ENCODE peak calls at places on chromosomes 7 and 10, in eight cellular contexts. X is Peyer's patch, W is mammary epithelial cell, E is heart left ventricle, C is psoas muscle, P is PC-3, M is body of pancreas, G is PC-9. T is an unnamed sample. For H3K4me1, the result is how much of the 10 kb centered on the place peaks cover.

GRCh38 chr7:151518105-151518780 is 1.5 kb downstream of the RHEB start:
- DNase-seq in X (peak), W (peak), P (peak), M (peak), G (peak), E (peak), C (peak), T (no peak)

GRCh38 chr10:91378061-91378460 is 32.1 kb upstream of the HECTD2 start:
- DNase-seq in W (peak), G (no peak), E (no peak), X (no peak), C (no peak), P (peak), M (no peak), T (no peak)

GRCh38 chr10:131790021-131790420 is 110.8 kb upstream of the PPP2R2D start:
- DNase-seq in W (no peak), E (no peak), X (no peak), G (no peak), P (peak), M (no peak), C (no peak), T (no peak)

GRCh38 chr7:131600578-131600977 is 44.1 kb upstream of the PODXL start:
- DNase-seq in P (no peak), M (no peak), E (no peak), G (no peak), W (no peak), X (no peak), C (no peak), T (no peak)

GRCh38 chr7:116954443-116954838 is 1.1 kb downstream of the ST7 start:
- DNase-seq in G (no peak), M (no peak), X (peak), E (no peak), C (no peak), W (no peak), P (no peak), T (no peak)

GRCh38 chr10:64103750-64104149 is 582.5 kb downstream of the REEP3 start:
- DNase-seq in M (no peak), X (no peak), E (no peak), C (no peak), G (no peak), W (no peak), P (peak), T (no peak)

GRCh38 chr10:110083884-110084283 is 76.1 kb downstream of the ADD3 start:
- DNase-seq in C (no peak), X (no peak), W (peak), P (peak), G (no peak), E (no peak), M (no peak), T (no peak)

GRCh38 chr7:26976840-26977239 is 112.5 kb upstream of the SKAP2 start:
- DNase-seq in C (no peak), M (no peak), X (no peak), W (no peak), E (no peak), G (no peak), P (no peak), T (no peak)

GRCh38 chr10:83274088-83274487 is 865.2 kb upstream of the GHITM start:
- DNase-seq in C (no peak), M (no peak), E (no peak), W (peak), P (no peak), X (no peak), G (no peak), T (no peak)

GRCh38 chr10:75751232-75751631 is 319.8 kb downstream of the LRMDA start:
- DNase-seq in X (no peak), E (no peak), P (no peak), M (no peak), C (no peak), W (no peak), G (no peak), T (no peak)

GRCh38 chr7:25564980-25565379 is 336.7 kb upstream of the NPVF start:
- DNase-seq in M (no peak), W (no peak), P (no peak), E (no peak), G (no peak), X (no peak), C (no peak), T (no peak)

GRCh38 chr10:123781956-123782500 is 109.6 kb downstream of the CPXM2 start:
- DNase-seq in W (peak), C (no peak), X (no peak), P (no peak), M (no peak), G (peak), E (no peak), T (no peak)

GRCh38 chr7:33050425-33051318 is 11.9 kb downstream of the NT5C3A start:
- DNase-seq in W (peak), G (no peak), C (no peak), E (no peak), M (peak), P (peak), X (no peak), T (no peak)

GRCh38 chr7:142784096-142784495 is 13.3 kb downstream of the PRSS2 start:
- DNase-seq in E (no peak), P (peak), W (no peak), M (no peak), X (no peak), C (no peak), G (no peak), T (no peak)

GRCh38 chr7:142385528-142386340 is 127.9 kb upstream of the PRSS58 start:
- DNase-seq in M (peak), W (peak), E (peak), X (no peak), G (peak), P (peak), C (no peak), T (no peak)

GRCh38 chr7:154953006-154953684 is 49.8 kb downstream of the PAXIP1 start:
- DNase-seq in W (peak), E (peak), X (peak), M (peak), P (peak), G (peak), C (peak), T (no peak)

GRCh38 chr7:133109816-133110215 is 27.9 kb upstream of the CHCHD3 start:
- DNase-seq in M (no peak), P (no peak), G (no peak), C (no peak), W (peak), E (no peak), X (no peak), T (no peak)

GRCh38 chr7:1053002-1053411 is 8.7 kb downstream of the GPR146 start:
- DNase-seq in M (no peak), G (no peak), W (no peak), X (no peak), P (no peak), C (no peak), E (no peak), T (no peak)

GRCh38 chr7:39979406-39980073 is 29.5 kb downstream of the CDK13 start:
- DNase-seq in E (no peak), M (no peak), P (no peak), C (no peak), X (no peak), G (no peak), W (no peak), T (no peak)

GRCh38 chr10:83165164-83165563 is 974.1 kb upstream of the GHITM start:
- DNase-seq in C (no peak), P (no peak), G (no peak), X (no peak), M (peak), E (no peak), W (no peak), T (no peak)

GRCh38 chr10:18043607-18044006 is 91.9 kb downstream of the SLC39A12 start:
- DNase-seq in X (no peak), W (no peak), G (no peak), M (no peak), P (no peak), C (no peak), E (no peak), T (no peak)

GRCh38 chr10:92753865-92754264 is 64.1 kb downstream of the HHEX start:
- DNase-seq in C (no peak), M (no peak), W (no peak), X (no peak), P (no peak), E (no peak), G (no peak), T (no peak)

GRCh38 chr7:104341545-104341944 is 13.1 kb downstream of the LHFPL3 start:
- DNase-seq in E (no peak), C (no peak), P (peak), W (no peak), G (no peak), M (no peak), X (no peak), T (no peak)

GRCh38 chr7:101943889-101944605 is 126.6 kb downstream of the CUX1 start:
- DNase-seq in G (no peak), P (peak), W (no peak), E (no peak), C (no peak), X (no peak), M (no peak), T (no peak)

GRCh38 chr10:126658928-126659327 is 11.6 kb downstream of the C10orf90 start:
- DNase-seq in C (no peak), X (no peak), M (no peak), E (no peak), W (no peak), G (no peak), P (no peak), T (no peak)

GRCh38 chr7:132133501-132133900 is 442.8 kb downstream of the PLXNA4 start:
- DNase-seq in C (no peak), P (no peak), M (no peak), G (no peak), E (no peak), W (no peak), X (no peak), T (no peak)

GRCh38 chr10:117541909-117542705 is 439 bp upstream of the EMX2 start:
- DNase-seq in G (no peak), W (no peak), M (no peak), X (no peak), P (no peak), C (peak), E (no peak), T (no peak)

GRCh38 chr7:8197994-8198698 is 63.8 kb downstream of the ICA1 start:
- DNase-seq in M (no peak), X (no peak), W (no peak), E (no peak), G (no peak), C (no peak), P (no peak), T (no peak)

GRCh38 chr7:101232141-101232821 is 5.3 kb downstream of the CLDN15 start:
- DNase-seq in X (no peak), M (peak), E (no peak), W (peak), P (peak), C (no peak), G (peak), T (no peak)

GRCh38 chr10:79090134-79090803 is 21.5 kb downstream of the ZMIZ1 start:
- DNase-seq in E (no peak), M (no peak), X (no peak), W (no peak), G (peak), P (peak), C (no peak), T (no peak)

GRCh38 chr7:78558571-78558970 is 760.0 kb downstream of the PHTF2 start:
- DNase-seq in M (no peak), G (no peak), C (no peak), X (no peak), P (no peak), W (no peak), E (no peak), T (no peak)

GRCh38 chr7:127154101-127154500 is 98.6 kb downstream of the GRM8 start:
- DNase-seq in X (no peak), C (no peak), M (no peak), G (no peak), P (no peak), E (no peak), W (no peak), T (no peak)

GRCh38 chr7:116687801-116688201 is 15.8 kb downstream of the MET start:
- DNase-seq in X (no peak), G (peak), P (peak), E (no peak), W (peak), C (no peak), M (no peak), T (no peak)

GRCh38 chr7:132730126-132730525 is 153.9 kb upstream of the PLXNA4 start:
- DNase-seq in E (no peak), X (no peak), C (no peak), W (no peak), P (no peak), M (no peak), G (no peak), T (no peak)

GRCh38 chr10:97539523-97540200 is 32.9 kb upstream of the ANKRD2 start:
- DNase-seq in E (peak), M (peak), P (peak), C (peak), X (no peak), G (peak), W (no peak), T (no peak)

GRCh38 chr10:6089334-6090219 is 743 bp downstream of the RBM17 start:
- DNase-seq in M (no peak), C (no peak), X (no peak), E (peak), W (peak), G (peak), P (peak), T (no peak)

GRCh38 chr7:66682350-66683093 is 53.8 kb downstream of the KCTD7 start:
- DNase-seq in M (peak), X (no peak), P (peak), C (peak), W (peak), E (no peak), G (no peak), T (peak)

GRCh38 chr10:91422915-91423314 is 12.8 kb downstream of the HECTD2 start:
- DNase-seq in P (no peak), M (no peak), W (no peak), E (no peak), C (no peak), X (no peak), G (no peak), T (no peak)

GRCh38 chr10:29658984-29659769 is 24.4 kb upstream of the SVIL start:
- DNase-seq in C (peak), M (peak), E (no peak), G (peak), X (no peak), P (peak), W (peak), T (no peak)

DNA sequence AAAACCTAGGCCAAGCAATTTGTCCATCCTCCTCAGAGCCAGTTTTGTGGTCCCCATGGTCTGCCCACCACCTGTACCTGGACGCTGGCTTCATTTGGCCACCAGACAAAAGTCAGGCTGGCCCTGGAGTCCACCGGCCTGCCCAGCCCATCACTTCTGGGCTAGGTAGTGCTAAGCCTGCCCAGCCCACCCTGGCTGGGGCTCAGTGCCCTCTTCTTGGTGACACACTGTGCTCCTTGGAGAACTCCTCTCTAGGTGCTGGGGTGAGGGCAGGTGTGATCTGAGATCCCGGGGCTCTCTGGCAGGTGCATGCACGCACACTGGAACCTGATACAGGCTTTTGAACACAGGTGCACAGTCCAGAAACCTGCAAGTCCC is 1.1 kb downstream of the AIFM2 start:
- DNase-seq in E (no peak), W (no peak), G (peak), P (no peak), M (no peak), C (no peak), X (no peak), T (no peak)
- H3K27ac ChIP-seq in E (peak), W (no peak), G (peak), P (peak), M (peak), C (peak), X (peak), T (peak)

GRCh38 chr7:139557857-139558581 is 34.5 kb downstream of the CLEC2L start:
- DNase-seq in M (no peak), G (no peak), E (no peak), P (no peak), C (no peak), X (no peak), W (no peak), T (no peak)
- TF ChIP-seq CTCF in M (no peak), G (no peak), E (no peak), P (peak), C (no peak), X (no peak), W (no peak), T (no peak)

DNA sequence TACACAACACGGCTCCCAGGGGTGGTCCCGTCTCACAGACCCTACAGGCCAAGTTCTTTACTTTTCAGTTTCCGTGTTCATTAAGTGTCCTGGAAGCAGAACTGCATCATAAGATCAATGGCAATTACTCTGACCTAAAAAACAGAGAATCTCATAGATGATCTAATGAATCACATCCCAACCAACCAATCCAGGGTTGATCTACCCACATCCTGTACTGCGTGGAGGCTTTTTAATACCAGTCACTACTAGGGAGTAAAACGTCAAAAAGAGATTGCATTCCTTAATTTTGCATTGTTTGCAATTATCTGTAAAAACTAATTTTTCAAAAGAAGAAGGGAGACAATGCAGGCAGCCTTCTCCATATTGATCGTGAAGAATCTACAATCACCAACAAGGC is 72.6 kb downstream of the PARD3 start:
- DNase-seq in W (peak), M (no peak), G (no peak), C (no peak), P (no peak), E (no peak), X (no peak), T (no peak)
- H3K4me1 ChIP-seq in W (half or more), M (half or more), G (under half), C (under half), P (under half), E (under half), X (under half), T (under half)

GRCh38 chr10:116197961-116198360 is 75.0 kb downstream of the GFRA1 start:
- DNase-seq in X (no peak), M (no peak), G (no peak), P (no peak), C (no peak), E (no peak), W (no peak), T (no peak)
- H3K27ac ChIP-seq in X (no peak), M (no peak), G (no peak), P (no peak), C (no peak), E (no peak), W (no peak), T (no peak)

DNA sequence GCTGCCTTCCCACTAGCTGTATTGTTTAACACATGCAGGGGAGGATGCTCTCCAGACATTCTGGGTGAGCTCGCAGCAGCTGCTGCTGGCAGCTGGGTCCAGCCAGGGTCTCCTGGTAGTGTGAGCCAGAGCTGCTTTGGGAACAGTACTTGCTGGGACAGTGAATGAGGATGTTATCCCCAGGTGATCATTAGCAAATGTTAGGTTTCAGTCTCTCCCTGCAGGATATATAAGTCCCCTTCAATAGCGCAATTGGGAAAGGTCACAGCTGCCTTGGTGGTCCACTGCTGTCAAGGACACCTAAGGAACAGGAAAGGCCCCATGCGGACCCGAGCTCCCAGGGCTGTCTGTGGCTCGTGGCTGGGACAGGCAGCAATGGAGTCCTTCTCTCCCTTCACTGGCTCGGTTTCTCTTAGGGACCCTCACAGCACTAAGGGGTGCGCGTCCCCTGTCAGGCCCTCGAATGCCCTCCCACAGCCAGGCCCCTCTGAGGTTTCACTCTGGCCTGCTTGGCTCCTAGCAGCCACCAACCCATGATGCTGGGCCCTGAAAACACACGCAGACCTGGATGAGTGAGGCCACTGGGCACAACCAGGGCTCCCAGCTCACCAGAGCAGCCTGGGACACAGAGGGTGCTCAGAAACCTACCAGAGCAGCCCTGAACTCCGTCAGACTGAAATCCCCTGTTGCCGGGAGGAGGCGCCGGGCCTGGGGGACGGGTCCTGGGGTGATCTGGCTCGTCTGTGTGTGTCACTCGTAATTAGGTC is 173.0 kb upstream of the LANCL2 start:
- DNase-seq in W (no peak), C (no peak), X (no peak), M (no peak), E (no peak), G (no peak), P (no peak), T (no peak)
- TF ChIP-seq CTCF in W (no peak), C (no peak), X (no peak), M (no peak), E (no peak), G (no peak), P (no peak), T (no peak)

DNA sequence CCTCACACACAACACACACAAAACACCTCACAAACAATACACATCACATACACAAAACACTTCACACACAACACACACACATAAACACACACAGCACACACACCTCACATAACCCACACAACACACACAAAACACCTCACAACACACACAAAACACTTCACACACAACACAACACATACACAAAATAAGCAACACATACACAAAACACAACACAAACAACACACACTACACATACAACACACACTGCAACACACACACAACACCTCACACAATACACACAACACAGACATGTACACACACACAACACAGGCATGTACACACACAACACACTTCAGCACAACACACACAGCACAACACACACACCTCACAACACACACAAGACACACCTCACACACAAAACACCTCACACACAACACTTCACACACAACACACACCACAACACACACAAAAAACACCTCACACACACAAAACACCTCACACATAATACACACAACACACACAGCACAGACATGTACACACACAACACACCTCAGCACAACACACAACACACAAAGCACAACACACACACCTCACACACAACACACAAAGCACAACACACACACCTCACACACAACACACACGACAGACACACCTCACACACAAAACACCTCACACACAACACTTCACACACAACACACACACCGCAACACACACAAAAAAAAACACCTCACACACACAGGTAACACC is 107.5 kb downstream of the TNS3 start:
- DNase-seq in E (no peak), X (no peak), M (no peak), C (no peak), P (no peak), W (no peak), G (no peak), T (no peak)
- H3K4me1 ChIP-seq in E (under half), X (under half), M (half or more), C (under half), P (under half), W (under half), G (half or more), T (half or more)